ENCODE peak calls at places on chromosomes 5 and 9, in six cellular contexts. L, R, Q, Z, S and N are unnamed samples.

GRCh38 chr9:72443855-72444254 is 77.6 kb upstream of the TMC1 start:
- DNase-seq in L (no peak), R (peak), Q (peak), Z (no peak), S (peak), N (peak)

GRCh38 chr5:172669808-172670402 is 28.8 kb downstream of the NEURL1B start:
- DNase-seq in L (no peak), R (no peak), Q (no peak), Z (no peak), S (no peak), N (no peak)

GRCh38 chr5:176737001-176737745 is 73.2 kb upstream of the UNC5A start:
- DNase-seq in L (no peak), R (no peak), Q (no peak), Z (no peak), S (no peak), N (no peak)

GRCh38 chr9:130433168-130433946 is 11.4 kb upstream of the ASS1 start:
- DNase-seq in L (no peak), R (no peak), Q (peak), Z (peak), S (no peak), N (peak)

GRCh38 chr9:89879276-89879675 is 274.5 kb downstream of the GADD45G start:
- DNase-seq in L (no peak), R (no peak), Q (no peak), Z (no peak), S (no peak), N (no peak)

GRCh38 chr5:94613583-94613982 is 4.8 kb downstream of the KIAA0825 start:
- DNase-seq in L (no peak), R (no peak), Q (peak), Z (no peak), S (no peak), N (peak)

GRCh38 chr5:65760504-65761275 is 38.7 kb downstream of the NLN start:
- DNase-seq in L (no peak), R (no peak), Q (peak), Z (no peak), S (peak), N (peak)

GRCh38 chr5:10209004-10209403 is 40.7 kb downstream of the ATPSCKMT start:
- DNase-seq in L (no peak), R (no peak), Q (no peak), Z (no peak), S (no peak), N (no peak)

GRCh38 chr9:137150485-137151060 is 11.6 kb downstream of the GRIN1 start:
- DNase-seq in L (peak), R (no peak), Q (peak), Z (no peak), S (peak), N (peak)

GRCh38 chr5:110441035-110441434 is 285.4 kb downstream of the TMEM232 start:
- DNase-seq in L (no peak), R (no peak), Q (peak), Z (no peak), S (peak), N (peak)

GRCh38 chr5:171580506-171581265 is 161.2 kb downstream of the FGF18 start:
- DNase-seq in L (no peak), R (no peak), Q (no peak), Z (no peak), S (peak), N (peak)

GRCh38 chr5:36744678-36745659 is 131.6 kb upstream of the NIPBL start:
- DNase-seq in L (no peak), R (peak), Q (peak), Z (peak), S (peak), N (peak)

GRCh38 chr5:140015706-140016105 is 27.4 kb downstream of the NRG2 start:
- DNase-seq in L (no peak), R (no peak), Q (no peak), Z (no peak), S (no peak), N (no peak)

GRCh38 chr9:4640027-4640426 is 22.1 kb upstream of the PLPP6 start:
- DNase-seq in L (no peak), R (no peak), Q (peak), Z (no peak), S (no peak), N (peak)

GRCh38 chr9:95029251-95029650 is 288.3 kb downstream of the FANCC start:
- DNase-seq in L (no peak), R (no peak), Q (no peak), Z (no peak), S (no peak), N (no peak)

GRCh38 chr9:6645153-6646027 is at the start of gene GLDC:
- DNase-seq in L (no peak), R (peak), Q (peak), Z (peak), S (peak), N (no peak)